ENCODE peak calls at places on chromosome 2, in seven cellular contexts. One of them, this sample, is unnamed.

GRCh38 chr2:74439373-74440004 is 2.2 kb downstream of the RTKN start:
- DNase-seq in choroid plexus epithelial cell: no peak
- DNase-seq in hepatocyte: no peak
- DNase-seq in tibial artery: no peak
- DNase-seq in AG09309: no peak
- DNase-seq in CD8-positive, alpha-beta T cell: no peak
- DNase-seq in pancreas: no peak
- DNase-seq in this sample: no peak

GRCh38 chr2:119644186-119644585 is 34.8 kb upstream of the TMEM177 start:
- DNase-seq in CD8-positive, alpha-beta T cell: no peak
- DNase-seq in tibial artery: no peak
- DNase-seq in hepatocyte: no peak
- DNase-seq in choroid plexus epithelial cell: peak; percentile 67
- DNase-seq in pancreas: no peak
- DNase-seq in AG09309: no peak
- DNase-seq in this sample: no peak

GRCh38 chr2:232901711-232902578 is 31.9 kb downstream of the SNORC start:
- DNase-seq in choroid plexus epithelial cell: peak; percentile 90
- DNase-seq in pancreas: no peak
- DNase-seq in CD8-positive, alpha-beta T cell: no peak
- DNase-seq in AG09309: peak; percentile 67
- DNase-seq in tibial artery: no peak
- DNase-seq in hepatocyte: peak; percentile 41
- DNase-seq in this sample: no peak

GRCh38 chr2:226730487-226730886 is 69.1 kb downstream of the IRS1 start:
- DNase-seq in hepatocyte: no peak
- DNase-seq in tibial artery: no peak
- DNase-seq in AG09309: no peak
- DNase-seq in pancreas: no peak
- DNase-seq in CD8-positive, alpha-beta T cell: no peak
- DNase-seq in choroid plexus epithelial cell: peak; percentile 53
- DNase-seq in this sample: no peak

GRCh38 chr2:65294136-65294535 is 66.5 kb downstream of the ACTR2 start:
- DNase-seq in tibial artery: no peak
- DNase-seq in CD8-positive, alpha-beta T cell: no peak
- DNase-seq in AG09309: no peak
- DNase-seq in pancreas: no peak
- DNase-seq in hepatocyte: no peak
- DNase-seq in choroid plexus epithelial cell: no peak
- DNase-seq in this sample: no peak

GRCh38 chr2:23386422-23387220 is 1.6 kb downstream of the KLHL29 start:
- DNase-seq in tibial artery: peak; percentile 39
- DNase-seq in hepatocyte: peak; percentile 43
- DNase-seq in AG09309: no peak
- DNase-seq in choroid plexus epithelial cell: peak; percentile 25
- DNase-seq in pancreas: peak; percentile 78
- DNase-seq in CD8-positive, alpha-beta T cell: peak; percentile 24
- DNase-seq in this sample: no peak

GRCh38 chr2:60516383-60516811 is 37.1 kb downstream of the BCL11A start:
- DNase-seq in pancreas: no peak
- DNase-seq in AG09309: peak; percentile 80
- DNase-seq in CD8-positive, alpha-beta T cell: no peak
- DNase-seq in tibial artery: no peak
- DNase-seq in choroid plexus epithelial cell: peak; percentile 97
- DNase-seq in hepatocyte: peak; percentile 56
- DNase-seq in this sample: no peak

GRCh38 chr2:178767099-178768060 is 39.8 kb downstream of the TTN start:
- DNase-seq in tibial artery: no peak
- DNase-seq in AG09309: no peak
- DNase-seq in pancreas: no peak
- DNase-seq in choroid plexus epithelial cell: no peak
- DNase-seq in CD8-positive, alpha-beta T cell: no peak
- DNase-seq in hepatocyte: no peak
- DNase-seq in this sample: no peak

GRCh38 chr2:186761814-186762213 is 68.0 kb downstream of the FAM171B start:
- DNase-seq in hepatocyte: no peak
- DNase-seq in AG09309: no peak
- DNase-seq in choroid plexus epithelial cell: no peak
- DNase-seq in pancreas: no peak
- DNase-seq in tibial artery: no peak
- DNase-seq in CD8-positive, alpha-beta T cell: no peak
- DNase-seq in this sample: no peak

GRCh38 chr2:155841442-155841841 is 491.1 kb downstream of the NR4A2 start:
- DNase-seq in pancreas: no peak
- DNase-seq in AG09309: no peak
- DNase-seq in tibial artery: no peak
- DNase-seq in choroid plexus epithelial cell: no peak
- DNase-seq in CD8-positive, alpha-beta T cell: no peak
- DNase-seq in hepatocyte: no peak
- DNase-seq in this sample: no peak

GRCh38 chr2:216545359-216545758 is 46.7 kb downstream of the RPL37A start:
- DNase-seq in choroid plexus epithelial cell: no peak
- DNase-seq in AG09309: peak; percentile 82
- DNase-seq in pancreas: no peak
- DNase-seq in CD8-positive, alpha-beta T cell: no peak
- DNase-seq in hepatocyte: no peak
- DNase-seq in tibial artery: no peak
- DNase-seq in this sample: no peak

GRCh38 chr2:162210385-162210784 is 32.9 kb downstream of the FAP start:
- DNase-seq in CD8-positive, alpha-beta T cell: no peak
- DNase-seq in AG09309: no peak
- DNase-seq in hepatocyte: no peak
- DNase-seq in tibial artery: no peak
- DNase-seq in pancreas: no peak
- DNase-seq in choroid plexus epithelial cell: peak; percentile 25
- DNase-seq in this sample: no peak

GRCh38 chr2:188610050-188610444 is 318.4 kb downstream of the GULP1 start:
- DNase-seq in hepatocyte: no peak
- DNase-seq in choroid plexus epithelial cell: peak; percentile 16
- DNase-seq in CD8-positive, alpha-beta T cell: no peak
- DNase-seq in AG09309: no peak
- DNase-seq in tibial artery: no peak
- DNase-seq in pancreas: no peak
- DNase-seq in this sample: no peak

GRCh38 chr2:154507186-154507585 is 191.3 kb upstream of the KCNJ3 start:
- DNase-seq in hepatocyte: no peak
- DNase-seq in tibial artery: no peak
- DNase-seq in AG09309: no peak
- DNase-seq in choroid plexus epithelial cell: no peak
- DNase-seq in CD8-positive, alpha-beta T cell: no peak
- DNase-seq in pancreas: no peak
- DNase-seq in this sample: no peak

GRCh38 chr2:178070824-178071223 is 1.8 kb downstream of the PDE11A start:
- DNase-seq in pancreas: no peak
- DNase-seq in hepatocyte: peak; percentile 24
- DNase-seq in CD8-positive, alpha-beta T cell: no peak
- DNase-seq in AG09309: no peak
- DNase-seq in tibial artery: no peak
- DNase-seq in choroid plexus epithelial cell: no peak
- DNase-seq in this sample: no peak

GRCh38 chr2:20140321-20141055 is 84.4 kb downstream of the SDC1 start:
- DNase-seq in choroid plexus epithelial cell: no peak
- DNase-seq in CD8-positive, alpha-beta T cell: no peak
- DNase-seq in AG09309: no peak
- DNase-seq in pancreas: no peak
- DNase-seq in hepatocyte: no peak
- DNase-seq in tibial artery: no peak
- DNase-seq in this sample: no peak

GRCh38 chr2:160228141-160228963 is 28.3 kb upstream of the ITGB6 start:
- DNase-seq in AG09309: no peak
- DNase-seq in hepatocyte: peak; percentile 69
- DNase-seq in choroid plexus epithelial cell: peak; percentile 93
- DNase-seq in tibial artery: no peak
- DNase-seq in pancreas: no peak
- DNase-seq in CD8-positive, alpha-beta T cell: no peak
- DNase-seq in this sample: no peak

GRCh38 chr2:7672027-7672684 is 754.9 kb downstream of the RNF144A start:
- DNase-seq in AG09309: no peak
- DNase-seq in choroid plexus epithelial cell: peak; percentile 45
- DNase-seq in CD8-positive, alpha-beta T cell: peak; percentile 55
- DNase-seq in hepatocyte: peak; percentile 61
- DNase-seq in pancreas: peak; percentile 79
- DNase-seq in tibial artery: no peak
- DNase-seq in this sample: no peak

GRCh38 chr2:201500534-201500933 is 49.0 kb downstream of the STRADB start:
- DNase-seq in choroid plexus epithelial cell: peak; percentile 31
- DNase-seq in AG09309: no peak
- DNase-seq in tibial artery: no peak
- DNase-seq in pancreas: no peak
- DNase-seq in hepatocyte: no peak
- DNase-seq in CD8-positive, alpha-beta T cell: no peak
- DNase-seq in this sample: no peak

GRCh38 chr2:70140978-70141753 is 49.7 kb downstream of the C2orf42 start:
- DNase-seq in CD8-positive, alpha-beta T cell: peak; percentile 63
- DNase-seq in AG09309: no peak
- DNase-seq in pancreas: no peak
- DNase-seq in tibial artery: peak; percentile 61
- DNase-seq in hepatocyte: peak; percentile 86
- DNase-seq in choroid plexus epithelial cell: peak; percentile 57
- DNase-seq in this sample: no peak

GRCh38 chr2:136932700-136933099 is 167.4 kb downstream of the THSD7B start:
- DNase-seq in tibial artery: no peak
- DNase-seq in CD8-positive, alpha-beta T cell: no peak
- DNase-seq in AG09309: no peak
- DNase-seq in choroid plexus epithelial cell: peak; percentile 2
- DNase-seq in hepatocyte: peak; percentile 47
- DNase-seq in pancreas: no peak
- DNase-seq in this sample: no peak

GRCh38 chr2:133718688-133719201 is 150.5 kb upstream of the NCKAP5 start:
- DNase-seq in CD8-positive, alpha-beta T cell: no peak
- DNase-seq in pancreas: no peak
- DNase-seq in choroid plexus epithelial cell: peak; percentile 91
- DNase-seq in tibial artery: no peak
- DNase-seq in hepatocyte: no peak
- DNase-seq in AG09309: peak; percentile 91
- DNase-seq in this sample: no peak

GRCh38 chr2:36360063-36360462 is 4.5 kb downstream of the CRIM1 start:
- DNase-seq in tibial artery: no peak
- DNase-seq in pancreas: no peak
- DNase-seq in AG09309: no peak
- DNase-seq in hepatocyte: no peak
- DNase-seq in choroid plexus epithelial cell: no peak
- DNase-seq in CD8-positive, alpha-beta T cell: no peak
- DNase-seq in this sample: no peak
- H3K4me3 ChIP-seq in tibial artery: peak overlapping the region; percentile 94
- H3K4me3 ChIP-seq in pancreas: no peak overlapping the region
- H3K4me3 ChIP-seq in AG09309: peak overlapping the region; percentile 96
- H3K4me3 ChIP-seq in hepatocyte: no peak overlapping the region
- H3K4me3 ChIP-seq in choroid plexus epithelial cell: no peak overlapping the region
- H3K4me3 ChIP-seq in CD8-positive, alpha-beta T cell: no peak overlapping the region
- H3K4me3 ChIP-seq in this sample: no peak overlapping the region

DNA sequence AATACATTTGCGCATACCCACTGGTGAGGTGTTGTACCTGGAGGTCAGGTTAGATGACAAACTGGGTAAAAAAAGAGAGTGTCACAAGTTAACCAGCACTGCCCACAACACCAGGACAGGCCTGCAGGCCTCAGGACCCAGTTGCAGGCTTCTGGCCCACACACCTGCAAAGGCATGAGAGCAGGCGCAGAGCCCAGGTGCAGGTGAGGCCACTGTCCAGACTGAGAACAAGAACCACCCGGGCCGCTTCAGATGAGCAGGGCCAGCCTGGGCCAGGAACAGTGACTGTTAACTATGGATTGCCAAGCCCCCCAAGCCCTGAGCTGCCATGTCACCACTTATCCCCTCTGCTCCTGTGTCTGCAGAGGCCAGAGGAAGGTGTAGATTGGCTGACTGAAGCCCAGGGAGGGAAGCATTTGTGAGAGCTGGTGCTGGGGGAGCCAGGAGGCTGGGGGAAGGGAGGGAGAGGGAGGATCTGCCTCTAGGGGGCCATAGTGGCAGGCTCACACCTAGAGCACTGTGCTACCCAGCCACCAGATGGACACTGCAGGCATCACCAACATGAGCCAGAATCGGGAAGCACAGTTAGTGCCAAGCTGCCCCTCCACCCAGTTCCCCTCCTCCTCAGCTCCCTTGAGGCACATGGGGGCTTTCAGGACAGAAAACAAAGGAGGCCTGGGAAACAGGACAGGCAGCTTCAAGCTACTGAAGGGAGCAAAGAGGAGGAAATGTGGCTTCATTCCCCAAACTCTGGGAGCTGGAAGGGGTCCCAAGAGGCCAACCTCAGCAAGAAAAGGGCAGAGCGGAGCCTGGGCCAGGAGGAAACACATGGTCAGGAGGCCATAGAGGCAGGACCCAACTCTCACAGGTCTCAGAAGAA is 35.4 kb downstream of the SFXN5 start:
- DNase-seq in AG09309: no peak
- DNase-seq in CD8-positive, alpha-beta T cell: no peak
- DNase-seq in choroid plexus epithelial cell: no peak
- DNase-seq in tibial artery: no peak
- DNase-seq in pancreas: no peak
- DNase-seq in hepatocyte: no peak
- DNase-seq in this sample: no peak
- TF ChIP-seq CTCF in AG09309: no peak
- TF ChIP-seq CTCF in CD8-positive, alpha-beta T cell: no peak
- TF ChIP-seq CTCF in choroid plexus epithelial cell: peak; percentile 30
- TF ChIP-seq CTCF in tibial artery: no peak
- TF ChIP-seq CTCF in pancreas: no peak
- TF ChIP-seq CTCF in hepatocyte: no peak
- TF ChIP-seq CTCF in this sample: peak; percentile 25

GRCh38 chr2:68833162-68833561 is 38.0 kb downstream of the BMP10 start:
- DNase-seq in tibial artery: no peak
- DNase-seq in AG09309: no peak
- DNase-seq in choroid plexus epithelial cell: no peak
- DNase-seq in hepatocyte: no peak
- DNase-seq in pancreas: no peak
- DNase-seq in CD8-positive, alpha-beta T cell: no peak
- DNase-seq in this sample: no peak
- H3K4me3 ChIP-seq in tibial artery: no peak overlapping the region
- H3K4me3 ChIP-seq in AG09309: no peak overlapping the region
- H3K4me3 ChIP-seq in choroid plexus epithelial cell: no peak overlapping the region
- H3K4me3 ChIP-seq in hepatocyte: no peak overlapping the region
- H3K4me3 ChIP-seq in pancreas: no peak overlapping the region
- H3K4me3 ChIP-seq in CD8-positive, alpha-beta T cell: no peak overlapping the region
- H3K4me3 ChIP-seq in this sample: no peak overlapping the region

GRCh38 chr2:237257471-237257951 is 156.5 kb downstream of the COL6A3 start:
- DNase-seq in CD8-positive, alpha-beta T cell: no peak
- DNase-seq in choroid plexus epithelial cell: peak; percentile 50
- DNase-seq in pancreas: no peak
- DNase-seq in AG09309: no peak
- DNase-seq in hepatocyte: no peak
- DNase-seq in tibial artery: no peak
- DNase-seq in this sample: no peak

GRCh38 chr2:237260032-237260431 is 153.9 kb downstream of the COL6A3 start:
- DNase-seq in AG09309: no peak
- DNase-seq in hepatocyte: no peak
- DNase-seq in tibial artery: no peak
- DNase-seq in pancreas: no peak
- DNase-seq in choroid plexus epithelial cell: no peak
- DNase-seq in CD8-positive, alpha-beta T cell: no peak
- DNase-seq in this sample: no peak

GRCh38 chr2:237256845-237257244 is 157.1 kb downstream of the COL6A3 start:
- DNase-seq in hepatocyte: peak; percentile 40
- DNase-seq in pancreas: no peak
- DNase-seq in tibial artery: peak; percentile 77
- DNase-seq in AG09309: no peak
- DNase-seq in CD8-positive, alpha-beta T cell: no peak
- DNase-seq in choroid plexus epithelial cell: peak; percentile 53
- DNase-seq in this sample: no peak

GRCh38 chr2:237259201-237259600 is 154.8 kb downstream of the COL6A3 start:
- DNase-seq in pancreas: no peak
- DNase-seq in choroid plexus epithelial cell: peak; percentile 49
- DNase-seq in AG09309: no peak
- DNase-seq in CD8-positive, alpha-beta T cell: no peak
- DNase-seq in tibial artery: no peak
- DNase-seq in hepatocyte: no peak
- DNase-seq in this sample: no peak

GRCh38 chr2:237258146-237258545 is 155.8 kb downstream of the COL6A3 start:
- DNase-seq in hepatocyte: no peak
- DNase-seq in CD8-positive, alpha-beta T cell: no peak
- DNase-seq in tibial artery: no peak
- DNase-seq in choroid plexus epithelial cell: peak; percentile 83
- DNase-seq in pancreas: no peak
- DNase-seq in AG09309: no peak
- DNase-seq in this sample: no peak
- TF ChIP-seq CTCF in hepatocyte: peak; percentile 13
- TF ChIP-seq CTCF in CD8-positive, alpha-beta T cell: no peak
- TF ChIP-seq CTCF in tibial artery: no peak
- TF ChIP-seq CTCF in choroid plexus epithelial cell: peak; percentile 56
- TF ChIP-seq CTCF in pancreas: no peak
- TF ChIP-seq CTCF in AG09309: peak; percentile 20
- TF ChIP-seq CTCF in this sample: no peak

This sample was measured in GM12864.